ENCODE peak calls at places on chromosomes 4 and X, in eight cellular contexts. C, X, N, Y, G, V, I and W are unnamed samples.

GRCh38 chr4:132709024-132709423 is 440.1 kb upstream of the PCDH10 start:
- DNase-seq in C (no peak), Y (no peak), G (no peak), N (no peak), X (no peak), I (no peak), V (no peak), W (no peak)

GRCh38 chr4:47704693-47705325 is 133.1 kb downstream of the CORIN start:
- DNase-seq in G (no peak), I (no peak), Y (no peak), C (peak), N (peak), V (no peak), X (no peak), W (peak)

GRCh38 chr4:159010563-159011260 is 92.2 kb upstream of the RAPGEF2 start:
- DNase-seq in N (peak), I (no peak), Y (no peak), V (no peak), C (no peak), X (no peak), G (no peak), W (no peak)

GRCh38 chr4:52925531-52925968 is 63.4 kb downstream of the RASL11B start:
- DNase-seq in Y (no peak), N (no peak), V (no peak), G (no peak), C (no peak), X (no peak), I (no peak), W (no peak)

GRCh38 chr4:119080721-119081541 is 54.7 kb upstream of the MYOZ2 start:
- DNase-seq in Y (peak), V (no peak), G (no peak), I (no peak), X (no peak), N (no peak), C (no peak), W (no peak)

GRCh38 chr4:152572417-152573086 is 36.7 kb upstream of the FBXW7 start:
- DNase-seq in C (no peak), G (no peak), X (peak), V (no peak), N (peak), Y (no peak), I (no peak), W (no peak)

GRCh38 chrX:1933964-1934363 is 319.1 kb downstream of the ASMT start:
- DNase-seq in G (no peak), N (no peak), V (no peak), I (no peak), C (no peak), X (no peak), Y (no peak), W (no peak)

GRCh38 chrX:39201305-39201990 is 400.2 kb downstream of the MID1IP1 start:
- DNase-seq in V (no peak), C (no peak), X (peak), I (no peak), G (no peak), N (no peak), Y (no peak), W (no peak)

GRCh38 chrX:136251042-136251991 is at the start of gene MAP7D3:
- DNase-seq in X (no peak), N (peak), Y (peak), G (peak), I (peak), C (peak), V (peak), W (peak)